ENCODE peak calls at places on chromosomes 4 and X, in eight cellular contexts. U is EH, Z is H7, E is nucleus accumbens, R is B cell, F is anterior cingulate cortex, N is epithelial cell of esophagus, I is fibroblast of lung. Q is an unnamed sample.
A peak's percentile ranks its signal among the peaks of the same experiment; 100 is the strongest.

GRCh38 chrX:108186811-108187210 is 95.2 kb downstream of the ATG4A start:
- DNase-seq in F (no peak), E (no peak), Z (no peak), R (no peak), I (peak; percentile 79), U (peak; percentile 77), N (peak; percentile 74), Q (peak; percentile 58)

GRCh38 chr4:94256833-94257232 is 49.2 kb downstream of the SMARCAD1 start:
- DNase-seq in Z (no peak), U (no peak), R (no peak), I (peak; percentile 19), N (no peak), E (no peak), F (no peak), Q (no peak)

GRCh38 chrX:18549643-18550042 is 122.3 kb downstream of the RS1 start:
- DNase-seq in N (peak; percentile 32), Z (no peak), R (no peak), F (no peak), U (no peak), E (no peak), I (no peak), Q (no peak)

GRCh38 chrX:150155396-150156048 is 207.6 kb upstream of the MAMLD1 start:
- DNase-seq in N (peak; percentile 31), R (no peak), U (peak; percentile 86), F (no peak), E (no peak), Z (no peak), I (peak; percentile 71), Q (peak; percentile 39)

GRCh38 chrX:97405031-97405685 is 521.5 kb downstream of the RPA4 start:
- DNase-seq in Z (no peak), N (peak; percentile 26), R (no peak), F (no peak), E (no peak), U (no peak), I (no peak), Q (no peak)

GRCh38 chr4:15202481-15202880 is 200.2 kb downstream of the CPEB2 start:
- DNase-seq in Z (no peak), N (no peak), U (no peak), F (no peak), R (no peak), E (no peak), I (no peak), Q (no peak)

GRCh38 chr4:39932776-39933402 is 44.8 kb downstream of the PDS5A start:
- DNase-seq in E (no peak), Z (no peak), I (no peak), U (peak; percentile 22), R (no peak), N (no peak), F (no peak), Q (no peak)

GRCh38 chr4:168864831-168865541 is 145.1 kb downstream of the CBR4 start:
- DNase-seq in R (no peak), I (peak; percentile 51), F (no peak), U (peak; percentile 92), N (no peak), E (no peak), Z (peak; percentile 42), Q (peak; percentile 80)

GRCh38 chrX:77668391-77669237 is 117.4 kb downstream of the ATRX start:
- DNase-seq in N (peak; percentile 59), Z (no peak), R (no peak), U (peak; percentile 53), I (peak; percentile 21), F (no peak), E (no peak), Q (peak; percentile 3)

GRCh38 chr4:119136541-119136940 is 909 bp downstream of the MYOZ2 start:
- DNase-seq in I (peak; percentile 36), F (no peak), N (no peak), Z (no peak), U (no peak), R (no peak), E (no peak), Q (no peak)

GRCh38 chr4:106172846-106173245 is 143.2 kb downstream of the TBCK start:
- DNase-seq in E (no peak), N (no peak), U (peak; percentile 4), Z (no peak), F (no peak), I (no peak), R (no peak), Q (no peak)

GRCh38 chrX:23742693-23743622 is at the start of gene ACOT9:
- DNase-seq in I (peak; percentile 95), N (peak; percentile 94), E (peak; percentile 64), U (peak; percentile 95), Z (peak; percentile 92), R (peak; percentile 82), F (peak; percentile 53), Q (peak; percentile 96)

GRCh38 chr4:52958232-52958631 is 96.1 kb downstream of the RASL11B start:
- DNase-seq in Z (no peak), I (peak; percentile 61), N (no peak), U (peak; percentile 52), R (no peak), F (no peak), E (no peak), Q (peak; percentile 88)

GRCh38 chrX:4043951-4044350 is 330.5 kb upstream of the PRKX start:
- DNase-seq in U (no peak), F (no peak), I (no peak), E (no peak), N (no peak), R (no peak), Z (no peak), Q (no peak)

GRCh38 chrX:48511561-48511960 is 2.8 kb downstream of the PORCN start:
- DNase-seq in U (peak; percentile 50), E (no peak), N (no peak), R (no peak), I (no peak), Z (peak; percentile 63), F (no peak), Q (no peak)

GRCh38 chrX:39813631-39814246 is 284.0 kb downstream of the BCOR start:
- DNase-seq in I (peak; percentile 89), R (no peak), N (peak; percentile 53), Z (no peak), F (peak; percentile 41), U (peak; percentile 61), E (peak; percentile 59), Q (peak; percentile 94)

GRCh38 chrX:130098202-130098552 is 12.1 kb downstream of the ELF4 start:
- DNase-seq in U (no peak), E (no peak), I (no peak), F (no peak), N (peak; percentile 45), Z (no peak), R (no peak), Q (no peak)

GRCh38 chr4:38905657-38906398 is 38.2 kb downstream of the FAM114A1 start:
- DNase-seq in E (no peak), N (no peak), R (no peak), U (no peak), Z (no peak), I (no peak), F (no peak), Q (no peak)

GRCh38 chr4:149980941-149981340 is 97.3 kb upstream of the DCLK2 start:
- DNase-seq in Z (peak; percentile 10), N (peak; percentile 66), E (no peak), U (peak; percentile 72), I (peak; percentile 62), R (peak; percentile 54), F (no peak), Q (peak; percentile 43)

GRCh38 chrX:38804481-38805293 is 3.4 kb downstream of the MID1IP1 start:
- DNase-seq in E (no peak), U (peak; percentile 36), N (peak; percentile 53), F (peak; percentile 39), Z (peak; percentile 39), R (peak; percentile 27), I (no peak), Q (peak; percentile 13)

GRCh38 chr4:2930821-2931764 is 32.1 kb downstream of the NOP14 start:
- DNase-seq in E (peak; percentile 43), R (peak; percentile 34), U (no peak), N (no peak), Z (peak; percentile 84), F (no peak), I (no peak), Q (no peak)

GRCh38 chr4:129246850-129247542 is 151.0 kb downstream of the C4orf33 start:
- DNase-seq in Z (no peak), I (no peak), E (no peak), F (no peak), N (no peak), R (no peak), U (no peak), Q (no peak)

GRCh38 chr4:20354120-20354519 is 102.4 kb downstream of the SLIT2 start:
- DNase-seq in U (no peak), R (no peak), E (no peak), F (no peak), Z (peak; percentile 2), N (no peak), I (no peak), Q (no peak)

GRCh38 chr4:113744667-113745241 is 16.8 kb downstream of the CAMK2D start:
- DNase-seq in U (no peak), E (no peak), N (no peak), R (no peak), F (no peak), I (no peak), Z (no peak), Q (no peak)

GRCh38 chrX:7730071-7730470 is 112.9 kb upstream of the VCX start:
- DNase-seq in U (no peak), N (no peak), I (no peak), R (no peak), Z (no peak), F (no peak), E (no peak), Q (peak; percentile 65)

GRCh38 chr4:6345866-6346265 is 76.2 kb downstream of the WFS1 start:
- DNase-seq in I (no peak), R (no peak), N (no peak), F (no peak), Z (no peak), U (no peak), E (no peak), Q (no peak)

GRCh38 chr4:113169368-113169767 is 119.9 kb downstream of the ANK2 start:
- DNase-seq in F (no peak), N (no peak), I (no peak), Z (peak; percentile 22), U (no peak), E (no peak), R (no peak), Q (no peak)

GRCh38 chr4:1667273-1667672 is 16.8 kb downstream of the FAM53A start:
- DNase-seq in E (no peak), F (no peak), N (no peak), Z (peak; percentile 43), R (no peak), U (no peak), I (no peak), Q (no peak)

GRCh38 chr4:108483077-108483476 is 137.3 kb upstream of the RPL34 start:
- DNase-seq in Z (no peak), E (no peak), I (no peak), R (no peak), F (no peak), N (no peak), U (peak; percentile 3), Q (no peak)

GRCh38 chr4:183411291-183411861 is 33.1 kb upstream of the CDKN2AIP start:
- DNase-seq in U (peak; percentile 58), F (no peak), R (no peak), E (no peak), Z (no peak), I (peak; percentile 96), N (peak; percentile 71), Q (peak; percentile 27)

Q was measured in fibroblast of gingiva.